ENCODE peak calls at places on chromosomes 7 and 10, in ten cellular contexts. Q is ovary; S is CD4-positive, CD25-positive, alpha-beta regulatory T cell; C is neuronal stem cell; M is GM23338; Z is tibial nerve; U is iPS DF 6.9; P is CD8-positive, alpha-beta T cell; X is MM.1S; H is CD8-positive, alpha-beta memory T cell. W is an unnamed sample.

GRCh38 chr7:122183106-122183505 is 39.1 kb upstream of the AASS start:
- DNase-seq in S (no peak), M (no peak), X (no peak), P (no peak), C (no peak), Q (no peak), Z (no peak), H (no peak), U (no peak), W (no peak)

GRCh38 chr10:110841767-110842267 is 29.9 kb upstream of the PDCD4 start:
- DNase-seq in C (no peak), S (no peak), H (no peak), U (no peak), M (no peak), Z (no peak), X (peak; percentile 94), Q (no peak), P (no peak), W (no peak)

GRCh38 chr7:142603870-142604448 is 145.3 kb upstream of the PRSS1 start:
- DNase-seq in S (peak; percentile 41), U (peak; percentile 39), C (peak; percentile 66), M (peak; percentile 81), Q (no peak), P (peak; percentile 51), H (no peak), X (peak; percentile 81), Z (peak; percentile 69), W (no peak)

GRCh38 chr10:86368987-86369386 is 2.4 kb upstream of the GRID1 start:
- DNase-seq in M (no peak), X (no peak), S (no peak), Q (no peak), H (no peak), C (no peak), Z (no peak), U (no peak), P (no peak), W (no peak)

GRCh38 chr7:82700739-82701138 is 257.2 kb upstream of the CACNA2D1 start:
- DNase-seq in Z (no peak), S (no peak), Q (no peak), P (no peak), M (peak; percentile 9), C (no peak), U (no peak), X (peak; percentile 16), H (no peak), W (no peak)

GRCh38 chr7:33642312-33642711 is 263.0 kb upstream of the BMPER start:
- DNase-seq in H (no peak), X (no peak), Q (no peak), P (no peak), Z (no peak), S (no peak), C (no peak), U (no peak), M (no peak), W (no peak)

GRCh38 chr7:157683251-157684156 is 346.7 kb downstream of the DNAJB6 start:
- DNase-seq in C (peak; percentile 31), P (no peak), H (no peak), U (no peak), M (no peak), X (no peak), S (no peak), Z (no peak), Q (no peak), W (no peak)

GRCh38 chr7:115940462-115941060 is 90.0 kb downstream of the TFEC start:
- DNase-seq in X (no peak), U (no peak), C (no peak), S (no peak), Q (no peak), M (peak; percentile 9), Z (no peak), H (no peak), P (no peak), W (no peak)

GRCh38 chr7:151307536-151307935 is 34.1 kb upstream of the NUB1 start:
- DNase-seq in C (no peak), H (no peak), X (peak; percentile 2), S (no peak), M (no peak), U (no peak), Q (no peak), P (no peak), Z (no peak), W (no peak)

GRCh38 chr10:78863601-78864239 is 205.0 kb upstream of the ZMIZ1 start:
- DNase-seq in X (no peak), Q (no peak), M (no peak), Z (no peak), C (no peak), S (no peak), U (no peak), P (no peak), H (no peak), W (no peak)

GRCh38 chr7:133114519-133114918 is 32.6 kb upstream of the CHCHD3 start:
- DNase-seq in U (no peak), Q (no peak), H (no peak), C (no peak), M (no peak), S (no peak), X (no peak), P (no peak), Z (no peak), W (no peak)

GRCh38 chr7:133115596-133115995 is 33.7 kb upstream of the CHCHD3 start:
- DNase-seq in X (no peak), C (no peak), S (no peak), U (no peak), M (no peak), Z (no peak), H (no peak), P (no peak), Q (no peak), W (no peak)

GRCh38 chr7:133121175-133121844 is 39.4 kb upstream of the CHCHD3 start:
- DNase-seq in C (no peak), U (no peak), P (no peak), H (no peak), X (no peak), M (no peak), Q (no peak), S (no peak), Z (no peak), W (no peak)

GRCh38 chr7:133119067-133119466 is 37.2 kb upstream of the CHCHD3 start:
- DNase-seq in Q (no peak), H (no peak), S (no peak), X (no peak), P (no peak), U (no peak), Z (no peak), C (no peak), M (no peak), W (no peak)

GRCh38 chr7:133117432-133117831 is 35.5 kb upstream of the CHCHD3 start:
- DNase-seq in Q (no peak), Z (no peak), P (no peak), M (no peak), H (no peak), S (no peak), C (no peak), X (no peak), U (no peak), W (no peak)
- H3K27me3 ChIP-seq in Q (no peaks in the 10 kb centered on the region), Z (no peaks in the 10 kb centered on the region), P (no peaks in the 10 kb centered on the region), M (no peaks in the 10 kb centered on the region), H (no peaks in the 10 kb centered on the region), S (no peaks in the 10 kb centered on the region), C (no peaks in the 10 kb centered on the region), X (no peaks in the 10 kb centered on the region), U (no peaks in the 10 kb centered on the region), W (peaks cover 2% of the 10 kb centered on the region)

DNA sequence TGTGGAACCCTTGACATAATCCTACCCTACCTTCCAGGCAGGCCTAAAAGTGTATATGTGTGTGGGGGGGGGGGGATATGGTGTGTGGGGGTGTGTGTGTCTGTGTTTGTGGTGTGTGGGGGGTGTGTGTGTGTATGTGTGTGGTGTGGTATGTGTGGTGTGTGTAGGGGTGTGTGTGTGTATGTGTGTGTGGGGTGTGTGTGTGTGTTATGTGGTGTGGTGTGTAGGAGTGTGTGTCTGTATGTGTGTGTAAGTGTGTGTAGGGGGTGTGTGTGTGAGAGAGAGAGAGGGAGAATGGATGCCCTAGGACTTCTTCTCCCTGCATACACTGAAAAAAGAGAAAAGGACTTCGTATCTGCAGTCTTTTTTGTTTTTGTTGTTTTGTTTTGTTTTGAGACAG is 12.3 kb upstream of the IMPDH1 start:
- DNase-seq in C (no peak), X (no peak), Q (no peak), H (no peak), U (no peak), M (no peak), P (no peak), Z (no peak), S (no peak), W (no peak)
- H3K27me3 ChIP-seq in C (no peaks in the 10 kb centered on the region), X (no peaks in the 10 kb centered on the region), Q (no peaks in the 10 kb centered on the region), H (no peaks in the 10 kb centered on the region), U (no peaks in the 10 kb centered on the region), M (no peaks in the 10 kb centered on the region), P (no peaks in the 10 kb centered on the region), Z (no peaks in the 10 kb centered on the region), S (no peaks in the 10 kb centered on the region), W (no peaks in the 10 kb centered on the region)

GRCh38 chr10:83713423-83713822 is 425.9 kb upstream of the GHITM start:
- DNase-seq in Q (no peak), M (no peak), U (no peak), Z (no peak), P (no peak), X (no peak), S (no peak), C (no peak), H (no peak), W (no peak)
- H3K27me3 ChIP-seq in Q (no peaks in the 10 kb centered on the region), M (no peaks in the 10 kb centered on the region), U (no peaks in the 10 kb centered on the region), Z (no peaks in the 10 kb centered on the region), P (no peaks in the 10 kb centered on the region), X (no peaks in the 10 kb centered on the region), S (no peaks in the 10 kb centered on the region), C (no peaks in the 10 kb centered on the region), H (no peaks in the 10 kb centered on the region), W (no peaks in the 10 kb centered on the region)

GRCh38 chr7:158997110-158997453 is 140.7 kb downstream of the DYNC2I1 start:
- DNase-seq in X (no peak), M (peak; percentile 40), P (no peak), Q (no peak), H (no peak), C (no peak), Z (no peak), S (no peak), U (no peak), W (no peak)

GRCh38 chr7:158996214-158997109 is 140.1 kb downstream of the DYNC2I1 start:
- DNase-seq in U (no peak), M (peak; percentile 44), P (no peak), Q (no peak), Z (no peak), X (no peak), H (no peak), C (no peak), S (no peak), W (no peak)

GRCh38 chr7:158995514-158995913 is 139.2 kb downstream of the DYNC2I1 start:
- DNase-seq in M (no peak), U (no peak), H (no peak), Q (no peak), C (no peak), P (no peak), X (no peak), S (no peak), Z (no peak), W (no peak)

GRCh38 chr7:158999496-158999895 is 143.1 kb downstream of the DYNC2I1 start:
- DNase-seq in S (no peak), Q (no peak), Z (no peak), H (no peak), M (no peak), X (no peak), U (no peak), P (no peak), C (no peak), W (no peak)

DNA sequence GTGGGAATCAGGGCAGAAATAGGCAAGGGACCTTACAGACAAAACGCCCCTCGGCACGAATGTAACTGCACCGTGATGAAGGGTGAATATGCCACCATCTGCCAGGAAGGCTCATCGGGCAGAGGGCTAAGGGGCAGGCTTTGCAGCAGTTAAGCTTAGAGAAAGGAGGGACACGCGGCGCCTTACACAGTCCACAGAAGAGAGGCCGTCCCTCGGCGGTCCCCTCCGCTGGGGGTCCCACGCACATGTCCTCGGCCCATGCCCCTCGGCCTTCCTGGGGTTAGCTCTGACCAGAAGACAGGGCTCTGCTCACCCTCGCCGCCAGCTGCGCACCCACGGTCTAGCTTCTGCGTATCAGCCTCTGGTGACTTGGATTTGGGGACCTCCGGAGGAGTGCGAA is 141.1 kb downstream of the DYNC2I1 start:
- DNase-seq in C (no peak), Z (no peak), H (no peak), X (no peak), U (no peak), M (no peak), P (no peak), Q (no peak), S (no peak), W (no peak)
- H3K27me3 ChIP-seq in C (peaks cover 28% of the 10 kb centered on the region), Z (no peaks in the 10 kb centered on the region), H (no peaks in the 10 kb centered on the region), X (peaks cover 55% of the 10 kb centered on the region), U (peaks cover 20% of the 10 kb centered on the region), M (peaks cover 47% of the 10 kb centered on the region), P (no peaks in the 10 kb centered on the region), Q (no peaks in the 10 kb centered on the region), S (no peaks in the 10 kb centered on the region), W (peaks cover 27% of the 10 kb centered on the region)